ENCODE peak calls at places on chromosomes 6 and 20, in six cellular contexts. One of them, this sample, is unnamed.
A peak's percentile ranks its signal among the peaks of the same experiment; 100 is the strongest.

GRCh38 chr20:49539481-49540231 is 28.3 kb downstream of the PTGIS start:
- DNase-seq in skeletal muscle cell: no peak
- DNase-seq in caudate nucleus: no peak
- DNase-seq in BJ: no peak
- DNase-seq in LoVo: no peak
- DNase-seq in activated CD4-positive, alpha-beta T cell treated with anti-CD3 and anti-CD28 coated beads, Interleukin-2, amount 50 U/mL, for 1 hour: no peak
- DNase-seq in this sample: peak; percentile 51

GRCh38 chr20:1177680-1178079 is 7.1 kb downstream of the TMEM74B start:
- DNase-seq in skeletal muscle cell: no peak
- DNase-seq in caudate nucleus: no peak
- DNase-seq in BJ: no peak
- DNase-seq in LoVo: no peak
- DNase-seq in activated CD4-positive, alpha-beta T cell treated with anti-CD3 and anti-CD28 coated beads, Interleukin-2, amount 50 U/mL, for 1 hour: no peak
- DNase-seq in this sample: no peak

GRCh38 chr6:127447780-127448179 is 11.4 kb downstream of the KIAA0408 start:
- DNase-seq in skeletal muscle cell: no peak
- DNase-seq in caudate nucleus: no peak
- DNase-seq in BJ: no peak
- DNase-seq in LoVo: no peak
- DNase-seq in activated CD4-positive, alpha-beta T cell treated with anti-CD3 and anti-CD28 coated beads, Interleukin-2, amount 50 U/mL, for 1 hour: no peak
- DNase-seq in this sample: no peak

GRCh38 chr6:106156863-106157262 is 70.7 kb downstream of the PRDM1 start:
- DNase-seq in skeletal muscle cell: no peak
- DNase-seq in caudate nucleus: no peak
- DNase-seq in BJ: no peak
- DNase-seq in LoVo: no peak
- DNase-seq in activated CD4-positive, alpha-beta T cell treated with anti-CD3 and anti-CD28 coated beads, Interleukin-2, amount 50 U/mL, for 1 hour: no peak
- DNase-seq in this sample: no peak

GRCh38 chr20:51375561-51375960 is 167.0 kb downstream of the NFATC2 start:
- DNase-seq in skeletal muscle cell: no peak
- DNase-seq in caudate nucleus: no peak
- DNase-seq in BJ: no peak
- DNase-seq in LoVo: no peak
- DNase-seq in activated CD4-positive, alpha-beta T cell treated with anti-CD3 and anti-CD28 coated beads, Interleukin-2, amount 50 U/mL, for 1 hour: no peak
- DNase-seq in this sample: no peak

GRCh38 chr6:118354641-118355040 is 193.5 kb upstream of the PLN start:
- DNase-seq in skeletal muscle cell: no peak
- DNase-seq in caudate nucleus: no peak
- DNase-seq in BJ: no peak
- DNase-seq in LoVo: no peak
- DNase-seq in activated CD4-positive, alpha-beta T cell treated with anti-CD3 and anti-CD28 coated beads, Interleukin-2, amount 50 U/mL, for 1 hour: no peak
- DNase-seq in this sample: no peak

GRCh38 chr20:57787969-57788781 is 78.4 kb upstream of the PMEPA1 start:
- DNase-seq in skeletal muscle cell: no peak
- DNase-seq in caudate nucleus: no peak
- DNase-seq in BJ: no peak
- DNase-seq in LoVo: no peak
- DNase-seq in activated CD4-positive, alpha-beta T cell treated with anti-CD3 and anti-CD28 coated beads, Interleukin-2, amount 50 U/mL, for 1 hour: no peak
- DNase-seq in this sample: no peak

GRCh38 chr6:146860583-146860982 is 261.8 kb downstream of the ADGB start:
- DNase-seq in skeletal muscle cell: no peak
- DNase-seq in caudate nucleus: no peak
- DNase-seq in BJ: no peak
- DNase-seq in LoVo: no peak
- DNase-seq in activated CD4-positive, alpha-beta T cell treated with anti-CD3 and anti-CD28 coated beads, Interleukin-2, amount 50 U/mL, for 1 hour: no peak
- DNase-seq in this sample: no peak

GRCh38 chr6:138275976-138276375 is 57.7 kb upstream of the PBOV1 start:
- DNase-seq in skeletal muscle cell: no peak
- DNase-seq in caudate nucleus: no peak
- DNase-seq in BJ: no peak
- DNase-seq in LoVo: no peak
- DNase-seq in activated CD4-positive, alpha-beta T cell treated with anti-CD3 and anti-CD28 coated beads, Interleukin-2, amount 50 U/mL, for 1 hour: no peak
- DNase-seq in this sample: no peak

GRCh38 chr20:13515796-13516533 is 122.8 kb downstream of the TASP1 start:
- DNase-seq in skeletal muscle cell: no peak
- DNase-seq in caudate nucleus: no peak
- DNase-seq in BJ: no peak
- DNase-seq in LoVo: no peak
- DNase-seq in activated CD4-positive, alpha-beta T cell treated with anti-CD3 and anti-CD28 coated beads, Interleukin-2, amount 50 U/mL, for 1 hour: no peak
- DNase-seq in this sample: no peak

GRCh38 chr6:7542065-7542877 is 800 bp downstream of the DSP start:
- DNase-seq in skeletal muscle cell: no peak
- DNase-seq in caudate nucleus: no peak
- DNase-seq in BJ: no peak
- DNase-seq in LoVo: no peak
- DNase-seq in activated CD4-positive, alpha-beta T cell treated with anti-CD3 and anti-CD28 coated beads, Interleukin-2, amount 50 U/mL, for 1 hour: no peak
- DNase-seq in this sample: no peak

GRCh38 chr6:120735641-120736040 is 598.6 kb downstream of the TBC1D32 start:
- DNase-seq in skeletal muscle cell: no peak
- DNase-seq in caudate nucleus: no peak
- DNase-seq in BJ: no peak
- DNase-seq in LoVo: no peak
- DNase-seq in activated CD4-positive, alpha-beta T cell treated with anti-CD3 and anti-CD28 coated beads, Interleukin-2, amount 50 U/mL, for 1 hour: no peak
- DNase-seq in this sample: no peak

GRCh38 chr20:3781153-3781910 is at the start of gene SPEF1:
- DNase-seq in skeletal muscle cell: peak; percentile 72
- DNase-seq in caudate nucleus: peak; percentile 85
- DNase-seq in BJ: peak; percentile 86
- DNase-seq in LoVo: peak; percentile 91
- DNase-seq in activated CD4-positive, alpha-beta T cell treated with anti-CD3 and anti-CD28 coated beads, Interleukin-2, amount 50 U/mL, for 1 hour: peak; percentile 24
- DNase-seq in this sample: peak; percentile 87

GRCh38 chr20:64065062-64065972 is 2.3 kb downstream of the TCEA2 start:
- DNase-seq in skeletal muscle cell: no peak
- DNase-seq in caudate nucleus: no peak
- DNase-seq in BJ: no peak
- DNase-seq in LoVo: no peak
- DNase-seq in activated CD4-positive, alpha-beta T cell treated with anti-CD3 and anti-CD28 coated beads, Interleukin-2, amount 50 U/mL, for 1 hour: no peak
- DNase-seq in this sample: no peak

GRCh38 chr6:166587631-166588413 is 1.3 kb upstream of the RAMACL start:
- DNase-seq in skeletal muscle cell: no peak
- DNase-seq in caudate nucleus: no peak
- DNase-seq in BJ: no peak
- DNase-seq in LoVo: no peak
- DNase-seq in activated CD4-positive, alpha-beta T cell treated with anti-CD3 and anti-CD28 coated beads, Interleukin-2, amount 50 U/mL, for 1 hour: no peak
- DNase-seq in this sample: no peak

GRCh38 chr6:136137008-136137689 is 113.0 kb downstream of the MTFR2 start:
- DNase-seq in skeletal muscle cell: no peak
- DNase-seq in caudate nucleus: no peak
- DNase-seq in BJ: no peak
- DNase-seq in LoVo: no peak
- DNase-seq in activated CD4-positive, alpha-beta T cell treated with anti-CD3 and anti-CD28 coated beads, Interleukin-2, amount 50 U/mL, for 1 hour: no peak
- DNase-seq in this sample: no peak

GRCh38 chr6:39884696-39885095 is 49.6 kb downstream of the MOCS1 start:
- DNase-seq in skeletal muscle cell: no peak
- DNase-seq in caudate nucleus: no peak
- DNase-seq in BJ: no peak
- DNase-seq in LoVo: no peak
- DNase-seq in activated CD4-positive, alpha-beta T cell treated with anti-CD3 and anti-CD28 coated beads, Interleukin-2, amount 50 U/mL, for 1 hour: no peak
- DNase-seq in this sample: no peak

GRCh38 chr6:141077355-141078333 is 1055.1 kb upstream of the GJE1 start:
- DNase-seq in skeletal muscle cell: no peak
- DNase-seq in caudate nucleus: no peak
- DNase-seq in BJ: no peak
- DNase-seq in LoVo: peak; percentile 28
- DNase-seq in activated CD4-positive, alpha-beta T cell treated with anti-CD3 and anti-CD28 coated beads, Interleukin-2, amount 50 U/mL, for 1 hour: no peak
- DNase-seq in this sample: no peak

GRCh38 chr6:95576218-95576617 is 1.1 kb upstream of the MANEA start:
- DNase-seq in skeletal muscle cell: no peak
- DNase-seq in caudate nucleus: no peak
- DNase-seq in BJ: no peak
- DNase-seq in LoVo: no peak
- DNase-seq in activated CD4-positive, alpha-beta T cell treated with anti-CD3 and anti-CD28 coated beads, Interleukin-2, amount 50 U/mL, for 1 hour: no peak
- DNase-seq in this sample: no peak

GRCh38 chr6:4371207-4371921 is 236.0 kb upstream of the ECI2 start:
- DNase-seq in skeletal muscle cell: peak; percentile 71
- DNase-seq in caudate nucleus: no peak
- DNase-seq in BJ: peak; percentile 42
- DNase-seq in LoVo: no peak
- DNase-seq in activated CD4-positive, alpha-beta T cell treated with anti-CD3 and anti-CD28 coated beads, Interleukin-2, amount 50 U/mL, for 1 hour: no peak
- DNase-seq in this sample: peak; percentile 72

GRCh38 chr6:116144590-116144989 is 18.7 kb upstream of the COL10A1 start:
- DNase-seq in skeletal muscle cell: peak; percentile 76
- DNase-seq in caudate nucleus: no peak
- DNase-seq in BJ: peak; percentile 37
- DNase-seq in LoVo: peak; percentile 21
- DNase-seq in activated CD4-positive, alpha-beta T cell treated with anti-CD3 and anti-CD28 coated beads, Interleukin-2, amount 50 U/mL, for 1 hour: no peak
- DNase-seq in this sample: no peak

GRCh38 chr6:112044856-112045255 is 9.0 kb upstream of the CCN6 start:
- DNase-seq in skeletal muscle cell: peak; percentile 66
- DNase-seq in caudate nucleus: no peak
- DNase-seq in BJ: peak; percentile 92
- DNase-seq in LoVo: no peak
- DNase-seq in activated CD4-positive, alpha-beta T cell treated with anti-CD3 and anti-CD28 coated beads, Interleukin-2, amount 50 U/mL, for 1 hour: no peak
- DNase-seq in this sample: no peak

GRCh38 chr20:11170025-11170424 is 496.2 kb upstream of the JAG1 start:
- DNase-seq in skeletal muscle cell: no peak
- DNase-seq in caudate nucleus: no peak
- DNase-seq in BJ: no peak
- DNase-seq in LoVo: no peak
- DNase-seq in activated CD4-positive, alpha-beta T cell treated with anti-CD3 and anti-CD28 coated beads, Interleukin-2, amount 50 U/mL, for 1 hour: no peak
- DNase-seq in this sample: no peak

GRCh38 chr6:24006246-24006645 is 119.8 kb upstream of the NRSN1 start:
- DNase-seq in skeletal muscle cell: no peak
- DNase-seq in caudate nucleus: no peak
- DNase-seq in BJ: no peak
- DNase-seq in LoVo: peak; percentile 2
- DNase-seq in activated CD4-positive, alpha-beta T cell treated with anti-CD3 and anti-CD28 coated beads, Interleukin-2, amount 50 U/mL, for 1 hour: no peak
- DNase-seq in this sample: no peak

GRCh38 chr6:117346142-117346930 is 79.4 kb downstream of the ROS1 start:
- DNase-seq in skeletal muscle cell: no peak
- DNase-seq in caudate nucleus: no peak
- DNase-seq in BJ: no peak
- DNase-seq in LoVo: peak; percentile 48
- DNase-seq in activated CD4-positive, alpha-beta T cell treated with anti-CD3 and anti-CD28 coated beads, Interleukin-2, amount 50 U/mL, for 1 hour: no peak
- DNase-seq in this sample: no peak

GRCh38 chr6:113094781-113095180 is 747.7 kb downstream of the RFPL4B start:
- DNase-seq in skeletal muscle cell: peak; percentile 37
- DNase-seq in caudate nucleus: no peak
- DNase-seq in BJ: no peak
- DNase-seq in LoVo: no peak
- DNase-seq in activated CD4-positive, alpha-beta T cell treated with anti-CD3 and anti-CD28 coated beads, Interleukin-2, amount 50 U/mL, for 1 hour: no peak
- DNase-seq in this sample: no peak

GRCh38 chr6:3164388-3164787 is 7.0 kb upstream of the TUBB2A start:
- DNase-seq in skeletal muscle cell: no peak
- DNase-seq in caudate nucleus: no peak
- DNase-seq in BJ: no peak
- DNase-seq in LoVo: no peak
- DNase-seq in activated CD4-positive, alpha-beta T cell treated with anti-CD3 and anti-CD28 coated beads, Interleukin-2, amount 50 U/mL, for 1 hour: no peak
- DNase-seq in this sample: no peak

GRCh38 chr6:127201321-127201720 is 65.3 kb upstream of the RNF146 start:
- DNase-seq in skeletal muscle cell: no peak
- DNase-seq in caudate nucleus: no peak
- DNase-seq in BJ: no peak
- DNase-seq in LoVo: no peak
- DNase-seq in activated CD4-positive, alpha-beta T cell treated with anti-CD3 and anti-CD28 coated beads, Interleukin-2, amount 50 U/mL, for 1 hour: no peak
- DNase-seq in this sample: no peak

GRCh38 chr6:18081025-18081668 is 41.3 kb downstream of the NHLRC1 start:
- DNase-seq in skeletal muscle cell: no peak
- DNase-seq in caudate nucleus: no peak
- DNase-seq in BJ: no peak
- DNase-seq in LoVo: no peak
- DNase-seq in activated CD4-positive, alpha-beta T cell treated with anti-CD3 and anti-CD28 coated beads, Interleukin-2, amount 50 U/mL, for 1 hour: no peak
- DNase-seq in this sample: no peak

GRCh38 chr6:99605074-99605726 is 1.4 kb upstream of the PRDM13 start:
- DNase-seq in skeletal muscle cell: no peak
- DNase-seq in caudate nucleus: no peak
- DNase-seq in BJ: no peak
- DNase-seq in LoVo: no peak
- DNase-seq in activated CD4-positive, alpha-beta T cell treated with anti-CD3 and anti-CD28 coated beads, Interleukin-2, amount 50 U/mL, for 1 hour: no peak
- DNase-seq in this sample: no peak

GRCh38 chr20:48877299-48877698 is 44.2 kb upstream of the ARFGEF2 start:
- DNase-seq in skeletal muscle cell: no peak
- DNase-seq in caudate nucleus: no peak
- DNase-seq in BJ: no peak
- DNase-seq in LoVo: no peak
- DNase-seq in activated CD4-positive, alpha-beta T cell treated with anti-CD3 and anti-CD28 coated beads, Interleukin-2, amount 50 U/mL, for 1 hour: no peak
- DNase-seq in this sample: no peak

GRCh38 chr6:75489025-75489424 is 4.6 kb downstream of the FILIP1 start:
- DNase-seq in skeletal muscle cell: peak; percentile 41
- DNase-seq in caudate nucleus: no peak
- DNase-seq in BJ: no peak
- DNase-seq in LoVo: no peak
- DNase-seq in activated CD4-positive, alpha-beta T cell treated with anti-CD3 and anti-CD28 coated beads, Interleukin-2, amount 50 U/mL, for 1 hour: no peak
- DNase-seq in this sample: no peak

GRCh38 chr6:167296293-167296690 is 5.2 kb downstream of the UNC93A start:
- DNase-seq in skeletal muscle cell: no peak
- DNase-seq in caudate nucleus: no peak
- DNase-seq in BJ: no peak
- DNase-seq in LoVo: no peak
- DNase-seq in activated CD4-positive, alpha-beta T cell treated with anti-CD3 and anti-CD28 coated beads, Interleukin-2, amount 50 U/mL, for 1 hour: no peak
- DNase-seq in this sample: no peak